ENCODE peak calls at places on chromosomes 5 and 9, in four cellular contexts. V is tibial nerve, I is HepG2, U is H1. E is an unnamed sample.

GRCh38 chr5:55914141-55914413 is 62.9 kb downstream of the IL31RA start:
- DNase-seq in V (no peak), I (no peak), U (no peak), E (no peak)

GRCh38 chr9:129596541-129597328 is 24.2 kb downstream of the C9orf50 start:
- DNase-seq in V (peak; percentile 48), I (peak; percentile 82), U (no peak), E (peak; percentile 66)

GRCh38 chr5:162230348-162230747 is 162.8 kb downstream of the GABRG2 start:
- DNase-seq in V (no peak), I (no peak), U (no peak), E (no peak)

GRCh38 chr5:28961806-28962205 is 1923.4 kb upstream of the CDH9 start:
- DNase-seq in V (no peak), I (no peak), U (no peak), E (no peak)

GRCh38 chr5:150022163-150022540 is 21.6 kb downstream of the HMGXB3 start:
- DNase-seq in V (no peak), I (no peak), U (no peak), E (no peak)

GRCh38 chr5:56278267-56278826 is 45.2 kb upstream of the ANKRD55 start:
- DNase-seq in V (no peak), I (no peak), U (no peak), E (no peak)

GRCh38 chr5:151183451-151184245 is 26.1 kb upstream of the ANXA6 start:
- DNase-seq in V (no peak), I (no peak), U (no peak), E (no peak)

GRCh38 chr5:142769251-142769792 is 855 bp upstream of the ARHGAP26 start:
- DNase-seq in V (no peak), I (no peak), U (no peak), E (no peak)

GRCh38 chr9:109167716-109168115 is 667 bp upstream of the FRRS1L start:
- DNase-seq in V (no peak), I (no peak), U (no peak), E (no peak)

GRCh38 chr5:119032653-119033052 is 38.2 kb upstream of the DMXL1 start:
- DNase-seq in V (no peak), I (no peak), U (no peak), E (no peak)

GRCh38 chr9:131046581-131047202 is 37.7 kb downstream of the LAMC3 start:
- DNase-seq in V (peak; percentile 57), I (peak; percentile 53), U (peak; percentile 46), E (peak; percentile 67)

GRCh38 chr5:86688414-86688813 is 70.7 kb downstream of the COX7C start:
- DNase-seq in V (no peak), I (no peak), U (no peak), E (no peak)

GRCh38 chr5:125410501-125411162 is 664.2 kb upstream of the ZNF608 start:
- DNase-seq in V (no peak), I (no peak), U (no peak), E (no peak)

GRCh38 chr5:6396836-6397535 is 18.6 kb upstream of the MED10 start:
- DNase-seq in V (no peak), I (no peak), U (no peak), E (no peak)

DNA sequence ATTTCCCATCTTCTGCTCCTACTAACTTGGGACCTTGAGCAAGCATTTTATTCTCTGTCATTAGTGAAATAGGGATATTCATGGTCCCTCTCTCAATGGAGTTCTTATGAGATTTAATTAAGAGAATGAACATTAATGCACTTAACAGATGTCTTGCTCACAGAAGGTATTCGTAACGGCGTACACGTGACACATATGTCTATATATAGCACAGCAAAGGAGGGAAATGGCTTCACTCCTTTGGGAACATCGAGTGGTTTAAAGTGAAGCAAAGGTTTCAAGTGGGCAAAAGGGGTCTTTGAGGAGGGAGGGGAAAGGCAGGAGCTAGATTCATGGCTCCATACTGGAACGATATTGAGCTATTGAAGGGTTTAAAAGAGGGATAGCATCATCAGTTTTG is 24.6 kb downstream of the KDM4C start:
- DNase-seq in V (no peak), I (no peak), U (no peak), E (no peak)
- H3K27ac ChIP-seq in V (no peak overlapping the region), I (no peak overlapping the region), U (no peak overlapping the region), E (no peak overlapping the region)

GRCh38 chr5:147509041-147509709 is 693 bp downstream of the DPYSL3 start:
- DNase-seq in V (peak; percentile 25), I (no peak), U (no peak), E (no peak)

GRCh38 chr5:147508711-147509040 is 1.2 kb downstream of the DPYSL3 start:
- DNase-seq in V (no peak), I (no peak), U (no peak), E (no peak)

GRCh38 chr5:147507480-147508126 is 2.3 kb downstream of the DPYSL3 start:
- DNase-seq in V (peak; percentile 44), I (no peak), U (no peak), E (no peak)

GRCh38 chr5:147510885-147511284 is 1.0 kb upstream of the DPYSL3 start:
- DNase-seq in V (no peak), I (no peak), U (no peak), E (no peak)

DNA sequence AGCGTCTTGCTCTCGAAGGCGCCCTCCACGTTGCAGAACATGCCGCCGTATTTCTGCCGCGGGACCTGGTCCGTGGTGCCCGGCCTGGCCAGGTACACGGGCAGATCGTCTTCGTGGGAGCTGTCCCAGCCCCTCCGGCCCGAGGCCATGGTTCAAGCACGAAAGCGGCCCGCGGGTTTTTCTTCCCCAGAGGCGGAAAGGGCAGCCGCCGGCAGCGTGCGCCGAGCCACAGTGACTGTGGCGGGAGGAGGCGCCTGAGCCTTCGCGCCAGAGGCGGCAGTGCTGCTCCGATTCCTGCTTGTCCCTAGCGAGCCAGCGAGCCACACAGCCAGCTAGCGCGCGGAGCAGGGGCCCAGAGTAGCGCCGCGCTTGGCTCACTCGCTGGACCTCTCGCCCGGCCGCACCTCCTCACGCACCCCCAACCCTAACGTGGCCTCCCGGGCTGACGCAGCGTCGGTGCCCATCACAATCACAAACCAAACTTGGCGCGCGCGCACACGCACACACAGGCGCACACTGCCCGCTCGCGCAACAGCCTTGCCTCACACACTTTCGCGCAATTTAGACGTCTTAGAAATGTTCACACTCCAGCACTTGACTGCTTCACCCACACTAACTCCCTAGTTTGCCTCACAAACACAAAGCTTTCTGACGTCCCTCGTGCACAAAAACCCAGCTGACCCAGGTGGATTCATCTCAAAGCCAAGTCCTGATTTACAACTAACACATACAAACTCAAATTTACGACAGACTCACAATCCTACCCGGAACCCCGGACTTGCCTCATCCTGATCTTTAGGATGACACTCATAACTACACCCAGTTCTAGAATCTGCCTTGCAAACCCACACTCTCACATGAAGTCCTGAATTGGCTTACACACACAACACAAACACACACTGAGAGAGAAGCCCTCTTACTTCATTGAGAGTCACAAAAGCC is at the start of gene DPYSL3:
- DNase-seq in V (peak; percentile 56), I (no peak), U (peak; percentile 44), E (peak; percentile 47)
- TF ChIP-seq EP300 in V (no peak), I (no peak), U (no peak), E (no peak)

GRCh38 chr5:135189024-135189423 is 155.0 kb upstream of the PITX1 start:
- DNase-seq in V (no peak), I (no peak), U (no peak), E (no peak)

GRCh38 chr5:135188233-135188909 is 154.3 kb upstream of the PITX1 start:
- DNase-seq in V (no peak), I (no peak), U (no peak), E (no peak)

GRCh38 chr5:135191084-135191826 is 157.2 kb upstream of the PITX1 start:
- DNase-seq in V (peak; percentile 23), I (peak; percentile 68), U (peak; percentile 78), E (peak; percentile 82)

GRCh38 chr5:135192351-135192750 is 158.3 kb upstream of the PITX1 start:
- DNase-seq in V (no peak), I (no peak), U (no peak), E (no peak)

GRCh38 chr5:135190345-135191083 is 156.5 kb upstream of the PITX1 start:
- DNase-seq in V (no peak), I (no peak), U (no peak), E (no peak)
- H3K27ac ChIP-seq in V (no peak overlapping the region), I (no peak overlapping the region), U (no peak overlapping the region), E (peak overlapping the region; percentile 53)

GRCh38 chr9:91361294-91362201 is at the start of gene AUH:
- DNase-seq in V (peak; percentile 70), I (peak; percentile 60), U (peak; percentile 47), E (peak; percentile 89)
- TF ChIP-seq EP300 in V (no peak), I (no peak), U (no peak), E (no peak)